ENCODE peak calls at places on chromosomes 13 and 19, in five cellular contexts. G is CD8-positive, alpha-beta memory T cell; J is thoracic aorta; A is right lobe of liver; S is Karpas-422. Q is an unnamed sample. For H3K4me1, the result is how much of the 10 kb centered on the place peaks cover.

GRCh38 chr13:45861352-45861751 is 9.8 kb upstream of the SIAH3 start:
- DNase-seq in S (no peak), G (no peak), J (no peak), A (no peak), Q (no peak)

GRCh38 chr13:21034602-21035190 is 26.7 kb downstream of the LATS2 start:
- DNase-seq in J (no peak), G (no peak), S (no peak), A (no peak), Q (no peak)

GRCh38 chr13:110209950-110210603 is 96.9 kb downstream of the COL4A1 start:
- DNase-seq in S (no peak), J (no peak), G (no peak), A (no peak), Q (no peak)

GRCh38 chr13:36108342-36108741 is 22.8 kb downstream of the DCLK1 start:
- DNase-seq in J (no peak), S (no peak), G (no peak), A (no peak), Q (no peak)

GRCh38 chr19:47274891-47275865 is 493 bp downstream of the INAFM1 start:
- DNase-seq in S (peak), G (no peak), J (no peak), A (no peak), Q (no peak)

GRCh38 chr13:101570410-101570809 is 117.9 kb downstream of the ITGBL1 start:
- DNase-seq in J (no peak), G (no peak), A (no peak), S (no peak), Q (no peak)

GRCh38 chr13:32695602-32696250 is 109.5 kb downstream of the PDS5B start:
- DNase-seq in G (no peak), S (no peak), A (no peak), J (no peak), Q (no peak)

GRCh38 chr13:36275190-36276002 is 22.2 kb downstream of the CCDC169 start:
- DNase-seq in S (peak), A (no peak), J (no peak), G (no peak), Q (no peak)

GRCh38 chr19:7417671-7418324 is 69.1 kb downstream of the ARHGEF18 start:
- DNase-seq in A (no peak), S (no peak), J (no peak), G (no peak), Q (no peak)

GRCh38 chr13:27172495-27172842 is 858 bp upstream of the USP12 start:
- DNase-seq in S (peak), J (no peak), A (no peak), G (no peak), Q (no peak)

GRCh38 chr19:48372904-48373303 is 8.7 kb downstream of the SYNGR4 start:
- DNase-seq in A (no peak), S (no peak), G (no peak), J (no peak), Q (no peak)
- H3K4me1 ChIP-seq in A (under half), S (under half), G (under half), J (under half), Q (under half)

GRCh38 chr19:3980353-3981251 is 4.7 kb downstream of the EEF2 start:
- DNase-seq in J (no peak), S (no peak), G (no peak), A (no peak), Q (no peak)

GRCh38 chr19:3978145-3978544 is 7.1 kb downstream of the EEF2 start:
- DNase-seq in J (no peak), S (no peak), A (no peak), G (no peak), Q (no peak)

GRCh38 chr19:3979289-3979673 is 6.0 kb downstream of the EEF2 start:
- DNase-seq in G (no peak), A (peak), S (no peak), J (no peak), Q (peak)

GRCh38 chr19:3981373-3981735 is 3.9 kb downstream of the EEF2 start:
- DNase-seq in A (no peak), J (no peak), S (no peak), G (no peak), Q (no peak)

GRCh38 chr19:3979674-3980352 is 5.5 kb downstream of the EEF2 start:
- DNase-seq in S (no peak), G (no peak), A (no peak), J (no peak), Q (no peak)
- H3K4me1 ChIP-seq in S (under half), G (under half), A (under half), J (under half), Q (under half)

DNA sequence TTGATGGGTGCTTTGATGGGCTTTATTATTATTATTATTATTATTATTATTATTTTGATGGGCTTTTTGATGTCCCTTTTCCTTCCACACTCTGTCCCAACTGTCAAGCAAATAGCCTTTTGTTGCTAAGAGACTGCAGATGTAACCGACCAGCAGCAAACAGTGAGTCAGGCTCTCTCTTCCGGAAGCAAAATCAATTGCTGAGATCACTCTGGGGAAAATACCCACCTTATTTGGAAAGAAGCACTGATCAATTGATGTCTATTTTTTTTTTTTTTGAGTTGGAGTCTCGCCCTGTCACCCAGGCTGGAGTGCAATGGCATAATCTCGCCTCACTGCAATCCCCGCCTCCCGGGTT is 2.9 kb downstream of the LDLR start:
- DNase-seq in S (no peak), G (peak), J (no peak), A (no peak), Q (peak)
- H3K4me1 ChIP-seq in S (under half), G (half or more), J (under half), A (under half), Q (half or more)

GRCh38 chr19:55670280-55671053 is 4.6 kb upstream of the EPN1 start:
- DNase-seq in G (no peak), A (peak), S (peak), J (no peak), Q (peak)
- H3K4me1 ChIP-seq in G (under half), A (under half), S (under half), J (under half), Q (under half)

GRCh38 chr19:3383121-3383722 is 16.8 kb downstream of the NFIC start:
- DNase-seq in G (no peak), J (no peak), A (peak), S (no peak), Q (no peak)
- H3K4me1 ChIP-seq in G (under half), J (half or more), A (under half), S (under half), Q (under half)

DNA sequence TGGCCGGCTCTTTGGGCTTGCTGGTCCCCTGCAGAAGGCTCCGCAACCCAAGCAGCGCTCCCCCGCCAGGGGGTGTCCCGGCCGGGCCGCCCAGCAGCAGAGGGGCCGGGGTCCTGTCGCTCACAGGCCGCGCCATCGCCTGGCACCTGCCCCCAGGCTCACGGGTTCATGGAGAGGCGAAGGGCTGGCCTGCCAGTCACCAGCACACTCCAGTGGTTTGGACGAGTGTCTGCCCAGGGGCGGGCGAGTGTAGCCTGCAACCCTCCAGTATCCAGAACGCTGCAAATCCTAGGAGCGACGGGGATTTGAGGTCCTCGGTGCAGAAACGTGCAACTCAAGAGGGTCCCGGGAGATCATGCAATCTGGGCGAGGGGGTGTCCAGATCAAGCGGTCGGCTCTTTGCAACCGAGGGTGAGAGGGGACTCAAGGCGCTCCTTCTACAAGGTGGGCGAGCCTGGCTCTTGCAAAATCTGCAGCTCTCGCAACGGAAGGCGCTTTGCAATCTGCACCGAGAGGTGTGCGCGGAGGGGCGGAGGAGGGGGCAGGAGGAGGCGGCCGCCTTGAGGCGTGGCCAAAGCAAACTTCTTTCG is at the start of gene DBP:
- DNase-seq in G (peak), S (no peak), A (peak), J (no peak), Q (no peak)
- H3K4me1 ChIP-seq in G (under half), S (under half), A (under half), J (under half), Q (under half)

DNA sequence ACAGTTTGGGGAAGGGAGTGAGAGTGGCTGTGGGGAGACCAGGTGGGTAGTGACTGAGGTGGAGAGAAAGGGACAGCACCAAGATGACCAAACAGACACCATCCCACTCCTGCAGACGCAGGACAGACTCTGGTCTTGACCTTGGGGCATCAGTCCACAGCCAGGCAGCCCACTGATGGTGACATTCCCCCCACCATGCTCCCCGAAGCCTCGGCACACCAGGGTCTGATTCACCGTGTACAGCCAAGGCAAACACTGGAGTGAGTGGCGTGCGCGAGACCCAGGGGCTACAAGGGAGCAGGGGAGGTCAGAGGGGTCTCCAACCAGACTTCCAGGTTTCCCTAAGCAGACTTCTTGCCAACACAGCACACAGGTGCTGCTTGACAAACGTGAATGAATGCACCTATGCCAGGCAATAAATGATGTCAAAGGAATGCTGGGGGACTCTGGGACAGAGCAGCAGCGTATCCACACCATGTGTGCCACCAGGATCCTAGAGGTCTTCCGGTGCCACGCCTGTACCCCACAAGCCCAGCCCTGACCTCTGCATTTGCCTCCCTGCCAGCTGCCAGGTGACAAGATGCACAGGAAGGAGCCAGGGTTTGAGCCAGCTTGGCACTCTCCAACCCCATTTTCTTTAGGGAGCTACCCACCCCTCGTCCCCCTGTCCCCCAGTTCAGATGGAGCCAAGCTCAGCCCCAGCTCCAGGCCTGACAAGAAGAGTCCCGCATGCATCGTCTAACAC is 18.5 kb downstream of the RANBP3 start:
- DNase-seq in J (no peak), S (no peak), A (no peak), G (no peak), Q (no peak)
- H3K4me1 ChIP-seq in J (under half), S (under half), A (under half), G (half or more), Q (half or more)

DNA sequence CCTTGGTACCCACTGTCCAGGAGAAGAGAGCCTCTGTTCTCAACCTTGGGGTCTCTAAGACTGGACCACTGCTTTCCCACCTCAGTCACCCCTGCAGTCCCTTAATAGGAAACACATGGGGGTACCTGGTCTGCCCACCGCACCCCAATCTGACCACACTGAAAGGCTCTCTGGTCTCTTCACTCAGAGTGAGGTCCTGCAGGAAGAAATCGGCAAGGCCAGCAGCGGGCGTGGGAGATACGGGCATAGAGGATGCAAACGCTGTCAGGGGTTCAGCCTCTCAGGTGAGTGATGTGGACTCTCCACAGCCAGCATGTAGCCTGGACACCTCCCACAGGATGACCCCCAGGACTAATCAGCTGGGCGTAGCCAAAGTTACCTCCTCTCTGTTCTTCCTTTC is 3.5 kb downstream of the SIGLEC9 start:
- DNase-seq in G (no peak), S (no peak), J (no peak), A (peak), Q (no peak)
- H3K4me1 ChIP-seq in G (half or more), S (under half), J (under half), A (under half), Q (half or more)